ENCODE peak calls at places on chromosome 20, in four cellular contexts. One of them, this sample, is unnamed.
A peak's percentile ranks its signal among the peaks of the same experiment; 100 is the strongest.

GRCh38 chr20:46720019-46720418 is 10.6 kb downstream of the SLC2A10 start:
- DNase-seq in endothelial cell: no peak
- DNase-seq in heart left ventricle: no peak
- DNase-seq in GM10248: no peak
- DNase-seq in this sample: no peak

GRCh38 chr20:18058661-18059467 is 1.1 kb upstream of the OVOL2 start:
- DNase-seq in endothelial cell: peak; percentile 26
- DNase-seq in heart left ventricle: no peak
- DNase-seq in GM10248: no peak
- DNase-seq in this sample: no peak

GRCh38 chr20:25984933-25985332 is 288.3 kb upstream of the ZNF337 start:
- DNase-seq in endothelial cell: no peak
- DNase-seq in heart left ventricle: peak; percentile 77
- DNase-seq in GM10248: no peak
- DNase-seq in this sample: no peak

GRCh38 chr20:57663241-57663640 is 43.0 kb upstream of the ZBP1 start:
- DNase-seq in endothelial cell: no peak
- DNase-seq in heart left ventricle: peak; percentile 6
- DNase-seq in GM10248: no peak
- DNase-seq in this sample: peak; percentile 11

GRCh38 chr20:25275813-25276532 is 28.1 kb downstream of the PYGB start:
- DNase-seq in endothelial cell: no peak
- DNase-seq in heart left ventricle: peak; percentile 24
- DNase-seq in GM10248: no peak
- DNase-seq in this sample: peak; percentile 13

GRCh38 chr20:2800590-2801458 is at the start of gene CPXM1:
- DNase-seq in endothelial cell: peak; percentile 74
- DNase-seq in heart left ventricle: no peak
- DNase-seq in GM10248: peak; percentile 62
- DNase-seq in this sample: no peak

GRCh38 chr20:39897058-39897457 is 792.0 kb downstream of the MAFB start:
- DNase-seq in endothelial cell: no peak
- DNase-seq in heart left ventricle: no peak
- DNase-seq in GM10248: no peak
- DNase-seq in this sample: no peak

GRCh38 chr20:47334022-47334551 is 22.4 kb downstream of the ZMYND8 start:
- DNase-seq in endothelial cell: no peak
- DNase-seq in heart left ventricle: no peak
- DNase-seq in GM10248: no peak
- DNase-seq in this sample: no peak

GRCh38 chr20:38181971-38182370 is 16.9 kb upstream of the TGM2 start:
- DNase-seq in endothelial cell: no peak
- DNase-seq in heart left ventricle: no peak
- DNase-seq in GM10248: no peak
- DNase-seq in this sample: no peak

GRCh38 chr20:51456511-51457280 is 85.8 kb downstream of the NFATC2 start:
- DNase-seq in endothelial cell: no peak
- DNase-seq in heart left ventricle: peak; percentile 97
- DNase-seq in GM10248: no peak
- DNase-seq in this sample: no peak

GRCh38 chr20:58981564-58982364 is 708 bp downstream of the NELFCD start:
- DNase-seq in endothelial cell: no peak
- DNase-seq in heart left ventricle: no peak
- DNase-seq in GM10248: no peak
- DNase-seq in this sample: no peak

GRCh38 chr20:24600012-24600411 is 130.6 kb downstream of the SYNDIG1 start:
- DNase-seq in endothelial cell: no peak
- DNase-seq in heart left ventricle: no peak
- DNase-seq in GM10248: no peak
- DNase-seq in this sample: no peak

DNA sequence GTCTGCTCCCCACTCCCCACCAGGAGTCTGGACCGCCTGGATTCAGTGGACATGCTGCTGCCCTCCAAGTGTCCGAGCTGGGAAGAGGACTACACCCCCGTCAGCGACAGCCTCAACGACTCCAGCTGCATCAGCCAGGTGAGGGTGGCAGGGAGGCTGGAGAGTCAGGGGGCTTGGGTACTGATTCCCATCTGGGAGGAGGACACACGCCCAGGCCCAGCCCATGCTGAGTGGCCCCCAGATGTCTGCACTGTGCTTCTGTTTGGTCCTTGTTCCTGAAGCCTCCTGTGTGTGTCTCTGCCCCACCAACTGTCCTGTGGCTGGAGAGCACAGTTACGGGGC is 101.6 kb upstream of the MYL9 start:
- DNase-seq in endothelial cell: no peak
- DNase-seq in heart left ventricle: no peak
- DNase-seq in GM10248: no peak
- DNase-seq in this sample: no peak
- TF ChIP-seq CTCF in endothelial cell: no peak
- TF ChIP-seq CTCF in heart left ventricle: no peak
- TF ChIP-seq CTCF in GM10248: peak; percentile 9
- TF ChIP-seq CTCF in this sample: no peak

DNA sequence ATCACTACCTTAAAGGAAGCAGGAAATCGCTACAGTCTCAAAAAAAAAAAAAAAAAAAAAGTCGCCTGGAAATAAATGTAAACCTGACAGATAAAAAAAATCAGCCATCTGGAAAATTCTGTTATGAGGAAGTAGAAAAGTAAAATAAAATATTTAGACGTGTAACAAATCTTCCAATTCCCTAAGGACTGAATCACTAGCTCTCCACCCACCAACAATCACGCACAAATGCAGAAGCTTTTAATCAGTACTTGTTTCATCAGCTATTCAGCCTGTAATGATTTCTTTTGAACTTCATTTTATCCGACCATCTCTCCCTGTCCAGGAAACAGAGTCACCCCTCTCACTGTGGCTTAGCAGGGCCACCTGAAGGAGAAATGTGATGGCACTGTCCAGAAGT is 59.0 kb downstream of the SLC23A2 start:
- DNase-seq in endothelial cell: no peak
- DNase-seq in heart left ventricle: no peak
- DNase-seq in GM10248: no peak
- DNase-seq in this sample: no peak
- TF ChIP-seq CTCF in endothelial cell: no peak
- TF ChIP-seq CTCF in heart left ventricle: no peak
- TF ChIP-seq CTCF in GM10248: no peak
- TF ChIP-seq CTCF in this sample: no peak

GRCh38 chr20:62666736-62667529 is 24.6 kb downstream of the SLCO4A1 start:
- DNase-seq in endothelial cell: no peak
- DNase-seq in heart left ventricle: peak; percentile 78
- DNase-seq in GM10248: no peak
- DNase-seq in this sample: no peak
- TF ChIP-seq CTCF in endothelial cell: no peak
- TF ChIP-seq CTCF in heart left ventricle: no peak
- TF ChIP-seq CTCF in GM10248: no peak
- TF ChIP-seq CTCF in this sample: no peak

GRCh38 chr20:35618032-35618371 is 2.4 kb downstream of the SPAG4 start:
- DNase-seq in endothelial cell: no peak
- DNase-seq in heart left ventricle: no peak
- DNase-seq in GM10248: no peak
- DNase-seq in this sample: no peak
- TF ChIP-seq CTCF in endothelial cell: no peak
- TF ChIP-seq CTCF in heart left ventricle: no peak
- TF ChIP-seq CTCF in GM10248: no peak
- TF ChIP-seq CTCF in this sample: no peak

GRCh38 chr20:50283370-50283769 is 92.7 kb downstream of the CEBPB start:
- DNase-seq in endothelial cell: no peak
- DNase-seq in heart left ventricle: peak; percentile 19
- DNase-seq in GM10248: no peak
- DNase-seq in this sample: no peak

GRCh38 chr20:50281831-50282591 is 91.4 kb downstream of the CEBPB start:
- DNase-seq in endothelial cell: peak; percentile 26
- DNase-seq in heart left ventricle: no peak
- DNase-seq in GM10248: no peak
- DNase-seq in this sample: no peak

GRCh38 chr20:50283922-50284810 is 93.5 kb downstream of the CEBPB start:
- DNase-seq in endothelial cell: no peak
- DNase-seq in heart left ventricle: peak; percentile 52
- DNase-seq in GM10248: no peak
- DNase-seq in this sample: no peak

GRCh38 chr20:50280851-50281655 is 90.4 kb downstream of the CEBPB start:
- DNase-seq in endothelial cell: no peak
- DNase-seq in heart left ventricle: no peak
- DNase-seq in GM10248: no peak
- DNase-seq in this sample: no peak

DNA sequence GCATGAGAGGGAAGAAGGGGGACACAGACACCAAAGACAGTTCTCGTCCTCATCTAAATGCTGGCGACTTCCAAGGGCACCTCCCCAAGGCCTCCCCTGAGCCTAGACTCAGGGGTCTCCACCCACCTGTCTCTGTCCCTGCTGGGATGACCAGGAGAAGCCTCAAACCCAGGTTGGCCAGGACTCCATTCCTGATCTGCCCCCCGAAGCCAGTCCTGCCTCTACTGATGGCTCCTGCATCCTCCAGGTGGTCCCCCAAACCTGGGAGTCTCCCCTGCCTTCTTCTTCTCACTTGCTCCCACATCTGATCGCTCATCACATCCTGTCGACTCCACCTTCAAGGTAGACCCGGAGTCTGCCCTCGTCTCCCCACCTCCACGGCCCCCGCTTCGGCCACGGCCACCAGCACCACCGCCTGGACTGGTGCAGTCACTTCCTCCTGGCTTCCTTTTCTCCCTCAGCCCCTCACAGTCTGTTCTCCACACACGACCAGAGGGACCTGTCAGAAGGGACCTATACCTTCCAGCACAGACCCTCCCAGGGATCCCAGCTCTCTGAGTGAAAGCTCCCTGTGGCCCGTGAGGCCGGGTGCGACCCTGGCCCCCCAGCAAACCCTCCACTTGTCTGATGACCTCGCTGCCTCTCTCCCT is 92.1 kb downstream of the CEBPB start:
- DNase-seq in endothelial cell: no peak
- DNase-seq in heart left ventricle: peak; percentile 27
- DNase-seq in GM10248: no peak
- DNase-seq in this sample: no peak
- TF ChIP-seq CTCF in endothelial cell: no peak
- TF ChIP-seq CTCF in heart left ventricle: no peak
- TF ChIP-seq CTCF in GM10248: no peak
- TF ChIP-seq CTCF in this sample: no peak

DNA sequence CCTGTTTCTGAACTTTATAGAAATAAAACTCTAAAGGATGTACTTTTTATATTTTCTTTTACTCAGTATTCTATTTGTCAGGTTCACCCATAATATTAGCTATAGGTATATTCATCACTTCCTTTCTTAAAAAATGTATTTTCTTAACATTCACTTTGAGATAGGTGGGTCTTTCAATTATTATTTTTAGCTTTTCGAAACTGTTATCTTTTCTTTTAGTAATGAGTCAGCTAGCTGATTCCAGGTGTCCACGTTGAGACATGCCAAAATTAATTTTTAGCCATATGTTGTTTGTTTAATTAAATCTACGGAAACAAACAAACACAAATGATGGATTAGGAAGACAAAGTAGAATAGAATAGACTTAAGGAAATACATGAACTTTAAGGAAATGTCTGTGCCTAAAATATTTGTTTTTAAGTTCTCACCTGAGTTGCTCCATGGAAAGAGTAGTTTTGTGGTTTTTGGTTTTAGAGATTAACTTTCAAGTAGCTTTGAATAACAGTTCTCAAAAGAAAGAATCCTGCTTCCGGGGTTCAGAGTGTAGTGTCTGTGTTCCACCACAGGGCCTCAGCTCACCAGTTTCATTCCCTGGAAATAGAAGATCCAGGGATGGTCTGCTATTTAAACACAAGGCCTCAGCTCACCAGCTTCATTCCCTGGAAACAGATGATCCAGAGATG is 435.0 kb downstream of the HAO1 start:
- DNase-seq in endothelial cell: no peak
- DNase-seq in heart left ventricle: no peak
- DNase-seq in GM10248: no peak
- DNase-seq in this sample: no peak
- TF ChIP-seq CTCF in endothelial cell: no peak
- TF ChIP-seq CTCF in heart left ventricle: no peak
- TF ChIP-seq CTCF in GM10248: no peak
- TF ChIP-seq CTCF in this sample: no peak

GRCh38 chr20:4063631-4064030 is 48.3 kb upstream of the RNF24 start:
- DNase-seq in endothelial cell: no peak
- DNase-seq in heart left ventricle: no peak
- DNase-seq in GM10248: no peak
- DNase-seq in this sample: no peak
- TF ChIP-seq CTCF in endothelial cell: no peak
- TF ChIP-seq CTCF in heart left ventricle: no peak
- TF ChIP-seq CTCF in GM10248: no peak
- TF ChIP-seq CTCF in this sample: no peak

DNA sequence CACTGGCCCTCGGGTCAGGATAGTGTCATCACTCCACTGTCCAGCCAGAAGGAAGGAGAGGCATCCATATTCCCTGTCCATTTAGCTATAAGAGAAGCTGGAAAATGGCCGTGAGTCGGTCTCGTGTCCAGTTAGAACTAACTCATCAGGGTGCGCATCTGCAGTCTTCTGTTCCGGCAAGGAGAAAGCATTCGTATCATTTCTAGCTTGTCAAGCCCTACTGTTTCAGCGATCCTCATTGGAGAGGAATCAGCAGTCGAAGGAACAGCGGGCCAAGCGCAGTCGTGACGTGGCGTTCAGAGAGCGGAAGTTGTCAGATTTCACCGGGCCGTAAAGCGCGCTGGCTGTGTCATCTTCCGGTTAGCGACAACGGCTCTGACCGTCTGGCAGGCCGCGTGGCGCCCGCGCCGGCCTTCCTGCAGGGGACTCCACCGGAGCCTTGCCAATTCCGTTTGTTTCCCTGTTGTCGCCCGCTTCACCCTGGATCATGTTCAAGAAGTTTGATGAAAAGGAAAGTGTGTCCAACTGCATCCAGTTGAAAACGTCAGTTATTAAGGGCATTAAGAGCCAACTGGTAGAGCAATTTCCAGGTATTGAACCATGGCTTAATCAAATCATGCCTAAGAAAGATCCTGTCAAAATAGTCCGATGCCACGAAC is 32.9 kb downstream of the HM13 start:
- DNase-seq in endothelial cell: peak; percentile 81
- DNase-seq in heart left ventricle: peak; percentile 91
- DNase-seq in GM10248: peak; percentile 85
- DNase-seq in this sample: peak; percentile 70
- TF ChIP-seq CTCF in endothelial cell: no peak
- TF ChIP-seq CTCF in heart left ventricle: no peak
- TF ChIP-seq CTCF in GM10248: no peak
- TF ChIP-seq CTCF in this sample: no peak